ENCODE peak calls at places on chromosomes 16 and 17, in five cellular contexts. G is M059J, Z is body of pancreas, I is globus pallidus, T is fibroblast of mammary gland. O is an unnamed sample.

GRCh38 chr16:4003166-4003565 is 113.1 kb downstream of the ADCY9 start:
- DNase-seq in G (no peak), I (no peak), Z (no peak), T (no peak), O (no peak)

GRCh38 chr16:51753382-51753781 is 602.3 kb upstream of the SALL1 start:
- DNase-seq in Z (no peak), T (no peak), I (no peak), G (no peak), O (no peak)

GRCh38 chr17:79007504-79008381 is 1.8 kb downstream of the CANT1 start:
- DNase-seq in I (no peak), T (no peak), G (no peak), Z (no peak), O (no peak)

GRCh38 chr16:84940670-84941551 is 70.4 kb downstream of the ZDHHC7 start:
- DNase-seq in Z (no peak), G (no peak), I (no peak), T (peak), O (no peak)

GRCh38 chr17:76000016-76000754 is 470 bp upstream of the CDK3 start:
- DNase-seq in G (peak), Z (peak), T (peak), I (no peak), O (no peak)

GRCh38 chr16:11164482-11165270 is 91.3 kb downstream of the SOCS1 start:
- DNase-seq in I (no peak), G (no peak), T (no peak), Z (peak), O (no peak)

GRCh38 chr17:63454915-63455314 is 8.8 kb upstream of the CYB561 start:
- DNase-seq in T (no peak), I (no peak), Z (no peak), G (no peak), O (no peak)

GRCh38 chr17:55693244-55694216 is 29.1 kb downstream of the TMEM100 start:
- DNase-seq in I (no peak), G (peak), Z (peak), T (peak), O (no peak)

GRCh38 chr17:67779098-67779672 is 46.1 kb upstream of the BPTF start:
- DNase-seq in T (peak), G (peak), I (no peak), Z (peak), O (no peak)

GRCh38 chr17:66228887-66229782 is at the start of gene APOH:
- DNase-seq in Z (no peak), G (no peak), I (no peak), T (no peak), O (no peak)

GRCh38 chr17:46915596-46915995 is 7.4 kb upstream of the GOSR2 start:
- DNase-seq in G (peak), I (no peak), T (no peak), Z (no peak), O (no peak)

GRCh38 chr16:1420111-1420539 is 422 bp downstream of the UQCC4 start:
- DNase-seq in I (no peak), T (no peak), Z (no peak), G (no peak), O (no peak)

GRCh38 chr17:38910325-38910724 is 15.1 kb upstream of the LASP1NB start:
- DNase-seq in T (no peak), Z (no peak), G (no peak), I (no peak), O (no peak)

GRCh38 chr17:10156579-10157488 is 41.6 kb downstream of the GAS7 start:
- DNase-seq in Z (peak), T (no peak), G (no peak), I (peak), O (peak)

GRCh38 chr17:83073389-83074063 is 5.9 kb upstream of the METRNL start:
- DNase-seq in T (peak), G (peak), Z (no peak), I (no peak), O (no peak)

GRCh38 chr17:17505610-17506171 is 9.5 kb upstream of the RASD1 start:
- DNase-seq in I (no peak), G (no peak), T (no peak), Z (no peak), O (no peak)

GRCh38 chr17:83065660-83066542 is 13.5 kb upstream of the METRNL start:
- DNase-seq in G (no peak), T (no peak), Z (no peak), I (no peak), O (no peak)

GRCh38 chr17:18006495-18007239 is 32.3 kb downstream of the ATPAF2 start:
- DNase-seq in Z (no peak), T (no peak), G (no peak), I (no peak), O (no peak)

GRCh38 chr17:58335061-58335731 is 6.6 kb upstream of the TSPOAP1 start:
- DNase-seq in T (no peak), G (no peak), I (no peak), Z (no peak), O (no peak)

GRCh38 chr17:80838381-80839345 is 153.0 kb upstream of the CHMP6 start:
- DNase-seq in G (no peak), I (no peak), Z (no peak), T (no peak), O (no peak)

GRCh38 chr17:47797797-47798196 is 23.8 kb downstream of the OSBPL7 start:
- DNase-seq in T (no peak), Z (no peak), I (no peak), G (peak), O (no peak)

GRCh38 chr17:4045477-4045876 is 81.2 kb upstream of the ATP2A3 start:
- DNase-seq in Z (no peak), G (no peak), T (no peak), I (no peak), O (no peak)

GRCh38 chr17:70169707-70170597 is 620 bp downstream of the KCNJ2 start:
- DNase-seq in I (no peak), G (no peak), Z (no peak), T (peak), O (peak)

GRCh38 chr16:56424404-56424765 is 960 bp downstream of the AMFR start:
- DNase-seq in T (peak), Z (no peak), G (peak), I (peak), O (no peak)

GRCh38 chr17:59165933-59166342 is 10.4 kb downstream of the PRR11 start:
- DNase-seq in T (peak), Z (peak), I (peak), G (peak), O (peak)

GRCh38 chr17:179066-179432 is 2.4 kb downstream of the DOC2B start:
- DNase-seq in I (no peak), T (no peak), G (no peak), Z (no peak), O (no peak)

GRCh38 chr17:50155115-50155819 is 4.8 kb upstream of the PPP1R9B start:
- DNase-seq in Z (no peak), T (no peak), I (no peak), G (no peak), O (no peak)

GRCh38 chr17:27265333-27265732 is 28.6 kb upstream of the WSB1 start:
- DNase-seq in G (no peak), I (no peak), Z (no peak), T (no peak), O (no peak)

GRCh38 chr17:19744492-19744891 is 3.6 kb downstream of the ALDH3A1 start:
- DNase-seq in Z (no peak), I (no peak), G (no peak), T (no peak), O (no peak)

GRCh38 chr17:46764709-46765401 is 53.6 kb downstream of the WNT3 start:
- DNase-seq in T (peak), I (no peak), Z (peak), G (peak), O (no peak)

GRCh38 chr17:55238931-55239297 is 25.8 kb upstream of the HLF start:
- DNase-seq in I (no peak), Z (peak), G (peak), T (no peak), O (no peak)

GRCh38 chr16:66459878-66460277 is 32.8 kb downstream of the BEAN1 start:
- DNase-seq in Z (no peak), G (no peak), T (no peak), I (no peak), O (no peak)

O was measured in midbrain.